ENCODE peak calls at places on chromosomes 3 and 15, in eight cellular contexts. L is left lobe of liver; G is activated T-helper 9 cell treated with anti-CD3 and anti-CD28 coated beads, Interleukin-2, amount 50 U/mL, for 16 hours; J is endothelial cell; V is T-helper 9 cell; F is aorta; E is hepatocyte; Y is T1000. A is an unnamed sample.

GRCh38 chr3:71488391-71488809 is 95.1 kb downstream of the FOXP1 start:
- DNase-seq in E (no peak), L (no peak), J (no peak), Y (no peak), F (no peak), G (no peak), V (no peak), A (no peak)

GRCh38 chr3:30628931-30629590 is 22.7 kb downstream of the TGFBR2 start:
- DNase-seq in E (peak), J (no peak), Y (no peak), G (no peak), F (no peak), V (no peak), L (no peak), A (no peak)

GRCh38 chr15:80309769-80310384 is 57.9 kb upstream of the CTXND1 start:
- DNase-seq in F (no peak), V (no peak), Y (no peak), G (no peak), J (peak), L (no peak), E (peak), A (no peak)

GRCh38 chr15:85475317-85475701 is 94.9 kb downstream of the AKAP13 start:
- DNase-seq in V (no peak), E (no peak), G (no peak), J (no peak), F (no peak), Y (no peak), L (no peak), A (no peak)

GRCh38 chr15:81303241-81304225 is 20.4 kb downstream of the STARD5 start:
- DNase-seq in G (no peak), J (no peak), L (no peak), E (no peak), Y (no peak), F (peak), V (no peak), A (no peak)

GRCh38 chr15:27249723-27250160 is 278.8 kb downstream of the GABRG3 start:
- DNase-seq in V (no peak), J (no peak), L (no peak), Y (no peak), E (no peak), G (no peak), F (no peak), A (no peak)

GRCh38 chr15:50764331-50765201 is 940 bp downstream of the SPPL2A start:
- DNase-seq in J (no peak), V (no peak), G (peak), F (no peak), L (no peak), E (no peak), Y (no peak), A (no peak)

GRCh38 chr15:101063212-101063611 is 144.1 kb downstream of the LRRK1 start:
- DNase-seq in V (no peak), J (no peak), G (no peak), L (no peak), Y (no peak), F (no peak), E (no peak), A (no peak)

GRCh38 chr15:99566157-99566900 is 545 bp downstream of the MEF2A start:
- DNase-seq in J (peak), F (peak), L (peak), V (peak), Y (no peak), G (peak), E (peak), A (no peak)

GRCh38 chr3:197541756-197542539 is 13.8 kb downstream of the BDH1 start:
- DNase-seq in Y (no peak), E (peak), G (no peak), L (peak), J (peak), F (no peak), V (no peak), A (no peak)

GRCh38 chr3:8741581-8742355 is 8.2 kb downstream of the CAV3 start:
- DNase-seq in L (peak), V (no peak), Y (peak), J (no peak), E (peak), F (peak), G (no peak), A (no peak)

GRCh38 chr3:193132247-193132646 is 108.8 kb upstream of the PLAAT1 start:
- DNase-seq in E (no peak), G (no peak), F (no peak), L (no peak), V (no peak), J (no peak), Y (no peak), A (no peak)

GRCh38 chr3:128318275-128318920 is 148.3 kb downstream of the DNAJB8 start:
- DNase-seq in G (no peak), L (peak), V (no peak), Y (no peak), E (no peak), F (peak), J (no peak), A (no peak)

GRCh38 chr3:175865724-175866123 is 1006.6 kb downstream of the NAALADL2 start:
- DNase-seq in F (no peak), J (no peak), L (no peak), Y (no peak), G (no peak), V (no peak), E (no peak), A (no peak)

GRCh38 chr3:127217594-127218456 is 24.9 kb downstream of the PRR23E start:
- DNase-seq in F (no peak), V (no peak), J (no peak), L (no peak), Y (no peak), E (no peak), G (no peak), A (no peak)

GRCh38 chr3:71111784-71112440 is 471.6 kb downstream of the FOXP1 start:
- DNase-seq in L (no peak), F (no peak), G (no peak), Y (peak), E (no peak), J (no peak), V (no peak), A (no peak)

GRCh38 chr3:118818386-118818785 is 216.3 kb downstream of the IGSF11 start:
- DNase-seq in F (no peak), Y (no peak), V (no peak), G (no peak), L (no peak), J (no peak), E (no peak), A (no peak)

GRCh38 chr3:169668957-169669681 is 5.6 kb upstream of the MECOM start:
- DNase-seq in J (peak), F (peak), V (no peak), G (no peak), E (peak), L (no peak), Y (peak), A (peak)

GRCh38 chr15:40412095-40412759 is 6.6 kb downstream of the IVD start:
- DNase-seq in J (no peak), V (no peak), Y (no peak), L (peak), G (no peak), E (peak), F (no peak), A (no peak)

GRCh38 chr15:37046876-37047614 is 53.3 kb downstream of the MEIS2 start:
- DNase-seq in V (no peak), L (no peak), J (no peak), E (no peak), F (no peak), G (no peak), Y (no peak), A (no peak)

GRCh38 chr15:67124911-67125588 is 59.6 kb downstream of the SMAD3 start:
- DNase-seq in L (no peak), V (no peak), G (no peak), J (no peak), F (no peak), E (no peak), Y (no peak), A (no peak)

GRCh38 chr15:81298606-81299005 is 25.3 kb downstream of the STARD5 start:
- DNase-seq in J (no peak), G (no peak), Y (no peak), E (no peak), F (no peak), L (no peak), V (no peak), A (no peak)

GRCh38 chr3:52670621-52671521 is 14.8 kb downstream of the PBRM1 start:
- DNase-seq in F (no peak), V (no peak), Y (peak), J (no peak), G (peak), E (peak), L (no peak), A (no peak)

GRCh38 chr3:46235425-46235824 is 6.8 kb upstream of the CCR3 start:
- DNase-seq in J (no peak), V (no peak), E (no peak), F (no peak), G (no peak), L (no peak), Y (no peak), A (no peak)

GRCh38 chr3:42525736-42526345 is 23.4 kb downstream of the VIPR1 start:
- DNase-seq in J (no peak), L (no peak), Y (no peak), E (no peak), G (no peak), V (no peak), F (no peak), A (no peak)

GRCh38 chr3:117736851-117737250 is 1027.3 kb downstream of the TUSC7 start:
- DNase-seq in J (no peak), Y (no peak), G (no peak), V (no peak), F (no peak), E (no peak), L (no peak), A (no peak)

GRCh38 chr3:175851541-175851940 is 992.4 kb downstream of the NAALADL2 start:
- DNase-seq in E (no peak), V (no peak), L (no peak), G (no peak), Y (no peak), J (no peak), F (no peak), A (no peak)

GRCh38 chr3:81995334-81995733 is 233.9 kb upstream of the GBE1 start:
- DNase-seq in F (no peak), Y (no peak), G (no peak), J (no peak), L (no peak), V (no peak), E (no peak), A (no peak)

GRCh38 chr15:70291696-70292510 is 194.2 kb upstream of the TLE3 start:
- DNase-seq in F (peak), V (no peak), L (peak), G (no peak), E (no peak), Y (no peak), J (no peak), A (no peak)

GRCh38 chr3:121462565-121462964 is 83.2 kb downstream of the POLQ start:
- DNase-seq in F (no peak), J (no peak), G (no peak), Y (no peak), E (no peak), L (no peak), V (no peak), A (no peak)

GRCh38 chr15:24856397-24857093 is 98.2 kb upstream of the SNRPN start:
- DNase-seq in L (no peak), F (peak), G (no peak), Y (no peak), J (peak), E (peak), V (no peak), A (no peak)

GRCh38 chr3:129855454-129856419 is 37.8 kb downstream of the TMCC1 start:
- DNase-seq in E (no peak), V (no peak), Y (no peak), J (no peak), F (no peak), L (no peak), G (no peak), A (no peak)

GRCh38 chr3:12553921-12554391 is 2.9 kb upstream of the MKRN2 start:
- DNase-seq in Y (no peak), V (no peak), G (no peak), E (no peak), J (no peak), F (peak), L (no peak), A (no peak)

A was measured in stimulated activated CD4-positive, alpha-beta T cell treated with anti-CD3 and anti-CD28 coated beads, Interleukin-4, amount 100 ng/mL, for 48 hours.